ENCODE peak calls at places on chromosomes 5 and 9, in four cellular contexts. X, V, G and W are unnamed samples.

GRCh38 chr9:105593145-105593544 is 35.2 kb downstream of the FKTN start:
- DNase-seq in X (no peak), G (no peak), V (no peak), W (no peak)

GRCh38 chr9:107653263-107653821 is 163.8 kb upstream of the KLF4 start:
- DNase-seq in G (no peak), X (no peak), V (peak; percentile 86), W (no peak)

GRCh38 chr9:129336601-129337286 is 158.7 kb upstream of the IER5L start:
- DNase-seq in X (peak; percentile 44), G (no peak), V (no peak), W (peak; percentile 62)

GRCh38 chr5:151208481-151208914 is 15.4 kb downstream of the CCDC69 start:
- DNase-seq in X (no peak), G (no peak), V (no peak), W (no peak)

GRCh38 chr9:20562051-20562450 is 60.2 kb downstream of the MLLT3 start:
- DNase-seq in V (no peak), G (no peak), X (peak; percentile 11), W (no peak)

GRCh38 chr5:37552770-37553719 is 173.9 kb downstream of the WDR70 start:
- DNase-seq in V (no peak), X (peak; percentile 40), G (no peak), W (no peak)

GRCh38 chr5:88875609-88876234 is 7.3 kb downstream of the MEF2C start:
- DNase-seq in V (peak; percentile 33), X (no peak), G (no peak), W (no peak)

GRCh38 chr5:57072218-57072892 is 101.5 kb upstream of the GPBP1 start:
- DNase-seq in V (no peak), X (no peak), G (no peak), W (no peak)

GRCh38 chr5:120605325-120606079 is 141.4 kb downstream of the PRR16 start:
- DNase-seq in X (peak; percentile 15), G (no peak), V (no peak), W (no peak)

GRCh38 chr5:33491941-33492340 is 51.2 kb downstream of the TARS1 start:
- DNase-seq in V (no peak), X (no peak), G (no peak), W (no peak)

GRCh38 chr5:66993882-66994281 is 202.7 kb downstream of the CD180 start:
- DNase-seq in G (no peak), V (no peak), X (no peak), W (no peak)

GRCh38 chr5:61319388-61320146 is 12.5 kb upstream of the ZSWIM6 start:
- DNase-seq in G (no peak), X (no peak), V (no peak), W (peak; percentile 52)

GRCh38 chr9:130444565-130445221 is at the start of gene ASS1:
- DNase-seq in V (peak; percentile 66), X (no peak), G (peak; percentile 33), W (no peak)